ENCODE peak calls at places on chromosome 10, in six cellular contexts. Q, V, M, R, P and C are unnamed samples.

GRCh38 chr10:132329565-132330485 is 2.2 kb upstream of the LRRC27 start:
- DNase-seq in Q (no peak), V (peak), M (no peak), R (peak), P (no peak), C (no peak)

GRCh38 chr10:80204801-80205477 is 398 bp downstream of the ANXA11 start:
- DNase-seq in Q (no peak), V (peak), M (peak), R (peak), P (peak), C (no peak)

GRCh38 chr10:36559990-36560389 is 565.4 kb upstream of the ANKRD30A start:
- DNase-seq in Q (no peak), V (no peak), M (no peak), R (no peak), P (no peak), C (no peak)

GRCh38 chr10:126262971-126263370 is 125.3 kb downstream of the ADAM12 start:
- DNase-seq in Q (no peak), V (no peak), M (no peak), R (no peak), P (no peak), C (no peak)

GRCh38 chr10:89213191-89213808 is 6.2 kb upstream of the CH25H start:
- DNase-seq in Q (no peak), V (peak), M (no peak), R (peak), P (no peak), C (no peak)

GRCh38 chr10:13949844-13950542 is 363.2 kb downstream of the PRPF18 start:
- DNase-seq in Q (no peak), V (no peak), M (no peak), R (peak), P (no peak), C (no peak)

GRCh38 chr10:43249962-43250624 is 16.8 kb downstream of the RASGEF1A start:
- DNase-seq in Q (no peak), V (no peak), M (no peak), R (no peak), P (no peak), C (no peak)

GRCh38 chr10:71187197-71187596 is 25.2 kb upstream of the UNC5B start:
- DNase-seq in Q (no peak), V (no peak), M (no peak), R (no peak), P (no peak), C (no peak)

GRCh38 chr10:59807629-59808620 is 54.7 kb upstream of the MRLN start:
- DNase-seq in Q (no peak), V (no peak), M (peak), R (no peak), P (no peak), C (no peak)

GRCh38 chr10:70815504-70816219 is at the start of gene SGPL1:
- DNase-seq in Q (peak), V (peak), M (peak), R (peak), P (peak), C (peak)

GRCh38 chr10:71587941-71588573 is 131.5 kb downstream of the C10orf105 start:
- DNase-seq in Q (no peak), V (no peak), M (no peak), R (no peak), P (no peak), C (no peak)

GRCh38 chr10:63583909-63584747 is 62.9 kb downstream of the REEP3 start:
- DNase-seq in Q (no peak), V (no peak), M (no peak), R (no peak), P (no peak), C (no peak)

GRCh38 chr10:113426181-113426837 is 126.5 kb upstream of the HABP2 start:
- DNase-seq in Q (no peak), V (no peak), M (no peak), R (no peak), P (no peak), C (no peak)

GRCh38 chr10:47061776-47062175 is 150.5 kb downstream of the PTPN20 start:
- DNase-seq in Q (no peak), V (no peak), M (no peak), R (no peak), P (no peak), C (no peak)

GRCh38 chr10:47060356-47060755 is 149.1 kb downstream of the PTPN20 start:
- DNase-seq in Q (no peak), V (no peak), M (no peak), R (no peak), P (no peak), C (no peak)

GRCh38 chr10:47063858-47064257 is 152.6 kb downstream of the PTPN20 start:
- DNase-seq in Q (no peak), V (no peak), M (no peak), R (no peak), P (no peak), C (no peak)

GRCh38 chr10:47060993-47061500 is 149.8 kb downstream of the PTPN20 start:
- DNase-seq in Q (no peak), V (no peak), M (no peak), R (no peak), P (no peak), C (no peak)

DNA sequence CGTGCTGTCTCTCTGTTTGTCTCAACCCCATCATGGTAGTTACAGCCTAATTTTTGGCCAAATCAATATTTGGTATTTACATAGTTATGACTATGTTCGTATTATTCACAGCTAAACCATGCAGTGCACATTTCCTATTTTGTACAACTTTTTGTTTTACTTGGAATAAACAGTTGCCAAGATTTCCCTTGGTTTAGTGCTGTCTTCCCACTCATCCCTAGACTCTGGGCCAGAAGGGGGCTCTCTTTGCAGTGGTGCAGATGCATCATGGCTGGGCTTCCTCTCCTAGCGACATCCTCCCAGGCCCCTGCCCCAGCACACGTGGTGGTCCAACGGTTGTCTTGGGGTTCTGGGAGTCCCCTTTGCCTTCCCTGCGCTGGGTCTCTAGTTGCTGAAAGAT is 151.6 kb downstream of the PTPN20 start:
- DNase-seq in Q (no peak), V (no peak), M (no peak), R (no peak), P (no peak), C (no peak)
- TF ChIP-seq CTCF in Q (no peak), V (peak), M (no peak), R (peak), P (no peak), C (no peak)

DNA sequence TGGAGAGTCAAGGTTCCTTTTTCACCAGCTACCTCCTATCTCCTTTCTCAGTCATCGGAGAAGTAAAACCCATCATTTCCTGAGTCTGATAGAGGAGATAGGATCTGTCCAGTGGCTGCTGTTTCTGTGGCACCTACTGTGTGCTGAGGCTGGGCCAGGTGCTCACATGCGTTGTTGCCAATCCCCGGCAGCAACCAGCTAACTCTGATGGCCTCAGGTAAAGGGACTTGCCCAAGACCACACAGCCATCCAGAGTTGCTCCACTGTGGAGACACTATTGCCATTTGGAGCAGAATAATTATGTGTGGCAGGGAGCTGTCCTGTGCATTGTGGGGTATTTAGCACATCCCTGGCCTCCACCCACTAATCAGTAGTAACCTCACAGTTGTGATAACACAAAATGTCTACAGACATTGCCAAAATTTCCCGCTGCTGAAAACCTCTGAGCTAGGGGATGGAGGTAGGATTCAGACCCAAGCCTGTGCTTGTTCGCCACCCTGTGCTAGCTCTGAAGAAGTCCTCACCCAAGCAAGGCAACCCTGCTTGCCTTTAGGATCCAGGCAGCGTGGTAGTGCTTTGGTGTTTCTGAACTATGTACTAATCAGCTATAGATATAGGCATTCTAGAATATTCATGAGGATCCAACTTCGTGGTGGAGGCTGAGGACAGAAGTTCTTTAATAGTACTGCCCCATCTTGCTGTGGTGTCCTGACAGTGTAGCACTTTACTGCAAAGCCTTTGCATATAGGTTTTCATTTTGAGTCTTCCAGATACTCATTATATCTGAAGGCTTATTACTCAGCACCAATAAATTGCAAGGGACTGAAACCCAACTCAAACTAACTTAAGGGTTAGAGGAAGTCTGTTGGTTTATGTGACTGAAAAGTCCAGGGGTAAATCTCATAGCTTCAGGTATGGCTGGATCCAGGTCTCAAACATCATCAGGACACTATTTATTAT is 164.6 kb downstream of the GRK5 start:
- DNase-seq in Q (no peak), V (no peak), M (no peak), R (peak), P (no peak), C (no peak)
- TF ChIP-seq CTCF in Q (no peak), V (no peak), M (no peak), R (no peak), P (no peak), C (no peak)

DNA sequence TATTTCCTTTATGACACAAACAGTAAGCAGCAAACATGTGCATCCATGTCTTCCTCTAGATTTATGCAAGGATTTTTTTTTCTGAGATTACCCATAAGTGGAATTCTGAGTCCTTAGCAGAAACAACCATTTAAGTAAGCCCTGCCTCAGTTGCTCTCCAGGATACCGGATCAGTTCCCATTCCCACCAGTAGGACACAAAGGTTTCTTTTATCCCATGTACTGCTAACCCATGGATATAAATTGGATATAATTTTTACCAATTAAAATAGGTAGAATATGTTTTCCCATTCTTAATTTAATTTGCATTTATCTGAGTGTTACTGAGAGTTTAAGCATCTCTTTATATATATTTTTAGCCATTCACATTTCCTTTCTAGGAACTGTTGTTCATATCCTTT is 280.9 kb downstream of the FGFR2 start:
- DNase-seq in Q (no peak), V (no peak), M (no peak), R (no peak), P (no peak), C (no peak)
- TF ChIP-seq CTCF in Q (no peak), V (no peak), M (no peak), R (no peak), P (peak), C (no peak)

DNA sequence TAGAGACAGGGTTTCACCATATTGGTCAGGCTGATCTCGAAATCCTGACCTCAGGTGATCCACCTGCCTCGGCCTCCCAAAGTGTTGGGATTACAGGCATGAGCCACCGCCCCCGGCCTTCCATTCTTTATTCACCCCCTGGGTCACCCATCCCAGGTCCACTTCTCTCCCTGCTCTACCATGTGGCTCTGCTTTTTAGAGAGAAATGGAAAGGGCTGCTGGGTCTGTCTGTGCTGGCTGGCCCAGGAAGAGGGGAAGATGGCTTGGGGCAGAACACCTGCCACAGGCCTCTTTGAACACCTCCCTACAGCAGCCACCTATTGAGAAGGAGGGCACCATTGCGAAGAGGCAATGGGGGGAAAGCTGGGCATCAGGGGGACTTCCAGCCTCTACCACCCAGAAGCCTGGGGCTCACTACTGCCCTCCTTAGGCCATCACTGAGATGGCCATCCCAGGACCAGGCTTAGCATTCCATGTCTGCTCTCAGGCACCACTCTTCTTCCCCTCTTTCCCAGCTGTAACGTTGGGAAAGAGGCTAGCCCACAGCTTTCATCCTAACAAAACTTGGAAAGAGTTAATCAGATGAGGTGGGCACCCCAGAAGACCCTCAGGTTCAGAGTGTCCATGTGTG is 256.3 kb downstream of the GRID1 start:
- DNase-seq in Q (no peak), V (no peak), M (no peak), R (no peak), P (peak), C (no peak)
- TF ChIP-seq CTCF in Q (no peak), V (peak), M (no peak), R (no peak), P (peak), C (peak)

GRCh38 chr10:77380723-77381122 is 256.9 kb downstream of the KCNMA1 start:
- DNase-seq in Q (no peak), V (no peak), M (no peak), R (no peak), P (no peak), C (no peak)

GRCh38 chr10:77377034-77377433 is 260.6 kb downstream of the KCNMA1 start:
- DNase-seq in Q (no peak), V (no peak), M (no peak), R (no peak), P (no peak), C (no peak)

GRCh38 chr10:77378950-77379349 is 258.7 kb downstream of the KCNMA1 start:
- DNase-seq in Q (no peak), V (no peak), M (no peak), R (no peak), P (no peak), C (no peak)

GRCh38 chr10:77374189-77374656 is 263.4 kb downstream of the KCNMA1 start:
- DNase-seq in Q (no peak), V (no peak), M (no peak), R (no peak), P (no peak), C (no peak)

GRCh38 chr10:77377678-77378352 is 259.8 kb downstream of the KCNMA1 start:
- DNase-seq in Q (no peak), V (no peak), M (no peak), R (no peak), P (no peak), C (no peak)
- TF ChIP-seq CTCF in Q (no peak), V (no peak), M (no peak), R (no peak), P (no peak), C (no peak)

DNA sequence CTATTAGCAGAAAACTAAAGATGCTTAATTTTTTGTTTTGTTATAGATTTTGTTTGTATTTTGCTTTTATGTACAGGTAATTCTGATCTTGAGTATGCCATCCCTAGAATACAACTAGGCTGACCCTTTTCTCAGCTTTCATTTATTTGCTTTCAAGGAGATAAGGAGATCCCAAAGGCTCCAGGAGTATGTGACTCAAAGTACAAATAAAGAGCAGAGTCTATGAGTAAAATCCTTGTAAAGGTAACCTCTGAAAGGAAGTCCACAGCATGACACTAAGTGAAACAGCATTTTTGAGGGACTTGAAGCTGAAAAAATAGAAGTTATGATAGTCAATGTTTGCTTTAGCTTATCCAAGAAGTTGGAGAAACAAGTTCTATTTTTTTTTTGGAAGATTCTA is 54.5 kb downstream of the TMEM26 start:
- DNase-seq in Q (no peak), V (no peak), M (no peak), R (no peak), P (no peak), C (no peak)
- TF ChIP-seq CTCF in Q (no peak), V (no peak), M (no peak), R (no peak), P (no peak), C (no peak)

GRCh38 chr10:127699311-127699710 is 37.7 kb upstream of the FOXI2 start:
- DNase-seq in Q (no peak), V (no peak), M (no peak), R (no peak), P (no peak), C (no peak)

GRCh38 chr10:127690176-127690575 is 46.8 kb upstream of the FOXI2 start:
- DNase-seq in Q (no peak), V (no peak), M (no peak), R (no peak), P (no peak), C (no peak)

GRCh38 chr10:127695431-127695830 is 41.6 kb upstream of the FOXI2 start:
- DNase-seq in Q (no peak), V (no peak), M (no peak), R (no peak), P (no peak), C (no peak)

GRCh38 chr10:127694580-127695193 is 42.3 kb upstream of the FOXI2 start:
- DNase-seq in Q (no peak), V (peak), M (no peak), R (no peak), P (peak), C (no peak)
- TF ChIP-seq CTCF in Q (no peak), V (peak), M (no peak), R (peak), P (peak), C (peak)

DNA sequence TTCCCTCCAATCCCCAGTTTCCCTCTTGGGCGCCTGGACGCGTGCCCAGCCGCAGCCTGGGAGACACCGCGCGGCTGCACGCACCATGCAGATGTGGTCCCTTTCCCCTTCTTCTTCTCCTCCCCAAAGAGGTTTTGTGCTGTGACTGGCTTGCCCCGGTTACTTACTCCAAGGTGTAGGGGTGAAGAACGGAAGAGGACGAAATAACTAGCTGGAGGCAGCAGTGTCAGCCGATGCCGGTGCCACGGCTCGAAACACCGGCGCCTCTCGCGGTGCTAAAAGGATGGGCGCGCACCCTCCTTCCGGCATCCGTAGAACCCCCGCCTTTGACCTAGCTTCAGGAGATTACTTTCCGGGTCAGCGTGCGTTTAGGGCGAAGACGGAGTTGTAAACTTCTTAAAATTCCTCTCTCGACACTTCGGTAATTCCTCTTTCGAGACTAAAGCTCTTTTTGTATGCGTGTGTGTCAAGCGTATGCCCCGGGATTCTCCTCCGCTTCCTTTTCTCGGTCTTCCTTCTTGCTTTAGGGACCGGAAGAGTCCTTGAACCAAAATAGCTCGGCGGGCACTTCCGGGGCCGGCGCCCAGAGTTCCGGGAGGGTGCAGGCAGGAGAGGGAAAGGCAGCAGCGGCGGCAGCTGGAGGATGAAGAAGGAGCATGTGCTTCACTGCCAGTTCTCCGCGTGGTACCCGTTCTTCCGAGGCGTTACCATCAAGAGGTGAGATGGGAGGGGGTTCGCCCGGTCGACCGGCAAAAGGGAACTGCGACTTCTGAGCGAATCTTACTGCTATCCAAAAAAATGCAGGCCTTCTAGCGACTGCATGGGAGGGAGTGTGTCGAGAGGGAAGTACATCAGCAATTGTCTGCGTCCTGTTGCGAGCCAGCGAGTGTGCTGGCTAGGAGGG is at the start of the genes CDC123 and NUDT5:
- DNase-seq in Q (peak), V (peak), M (peak), R (peak), P (peak), C (peak)
- TF ChIP-seq CTCF in Q (no peak), V (peak), M (no peak), R (peak), P (no peak), C (no peak)

GRCh38 chr10:95467162-95467599 is 94.0 kb downstream of the SORBS1 start:
- DNase-seq in Q (no peak), V (no peak), M (peak), R (no peak), P (peak), C (peak)
- TF ChIP-seq CTCF in Q (no peak), V (no peak), M (no peak), R (no peak), P (no peak), C (no peak)